ENCODE peak calls at places on chromosome 10, in four cellular contexts. Z is SJSA1, L is HepG2, C is IMR-90. W is an unnamed sample.
A peak's percentile ranks its signal among the peaks of the same experiment; 100 is the strongest.

GRCh38 chr10:71821909-71822763 is 28.9 kb downstream of the PSAP start:
- DNase-seq in Z (no peak), L (no peak), C (peak; percentile 49), W (no peak)

GRCh38 chr10:59432207-59432900 is 70.0 kb upstream of the FAM13C start:
- DNase-seq in Z (no peak), L (no peak), C (peak; percentile 19), W (no peak)

GRCh38 chr10:106908225-106908624 is 256.3 kb downstream of the SORCS1 start:
- DNase-seq in Z (no peak), L (no peak), C (no peak), W (no peak)

GRCh38 chr10:76311752-76312699 is 880.6 kb downstream of the LRMDA start:
- DNase-seq in Z (no peak), L (peak; percentile 52), C (no peak), W (peak; percentile 48)

GRCh38 chr10:132186488-132187413 is at the start of gene DPYSL4:
- DNase-seq in Z (no peak), L (no peak), C (no peak), W (no peak)

GRCh38 chr10:60896033-60896432 is 48.0 kb downstream of the RHOBTB1 start:
- DNase-seq in Z (no peak), L (no peak), C (peak; percentile 82), W (no peak)

GRCh38 chr10:124013916-124014315 is 79.5 kb downstream of the CHST15 start:
- DNase-seq in Z (no peak), L (no peak), C (no peak), W (no peak)

GRCh38 chr10:15605740-15606369 is 113.9 kb downstream of the ITGA8 start:
- DNase-seq in Z (no peak), L (no peak), C (no peak), W (no peak)

GRCh38 chr10:101782811-101783735 is at the start of gene NPM3:
- DNase-seq in Z (peak; percentile 76), L (peak; percentile 76), C (peak; percentile 70), W (peak; percentile 70)

GRCh38 chr10:85995791-85996190 is 370.8 kb downstream of the GRID1 start:
- DNase-seq in Z (peak; percentile 4), L (peak; percentile 18), C (peak; percentile 0), W (peak; percentile 40)

GRCh38 chr10:70270952-70271351 is 12.9 kb downstream of the NPFFR1 start:
- DNase-seq in Z (no peak), L (no peak), C (no peak), W (no peak)

GRCh38 chr10:86177483-86178155 is 189.0 kb downstream of the GRID1 start:
- DNase-seq in Z (no peak), L (no peak), C (no peak), W (no peak)

GRCh38 chr10:29011511-29011910 is 277.4 kb upstream of the LYZL1 start:
- DNase-seq in Z (no peak), L (no peak), C (peak; percentile 15), W (no peak)

GRCh38 chr10:102511562-102512274 is 7.9 kb downstream of the SUFU start:
- DNase-seq in Z (no peak), L (no peak), C (no peak), W (no peak)

GRCh38 chr10:91289295-91289694 is 68.8 kb downstream of the PCGF5 start:
- DNase-seq in Z (no peak), L (no peak), C (no peak), W (no peak)

GRCh38 chr10:35307297-35307696 is 29.0 kb upstream of the CCNY start:
- DNase-seq in Z (no peak), L (no peak), C (peak; percentile 61), W (no peak)

GRCh38 chr10:133393401-133394063 is 425 bp upstream of the MTG1 start:
- DNase-seq in Z (no peak), L (no peak), C (no peak), W (no peak)
- H3K4me3 ChIP-seq in Z (peak overlapping the region; percentile 77), L (peak overlapping the region; percentile 19), C (no peak overlapping the region), W (peak overlapping the region; percentile 78)

GRCh38 chr10:23742368-23742767 is 303.5 kb downstream of the OTUD1 start:
- DNase-seq in Z (no peak), L (no peak), C (no peak), W (no peak)

DNA sequence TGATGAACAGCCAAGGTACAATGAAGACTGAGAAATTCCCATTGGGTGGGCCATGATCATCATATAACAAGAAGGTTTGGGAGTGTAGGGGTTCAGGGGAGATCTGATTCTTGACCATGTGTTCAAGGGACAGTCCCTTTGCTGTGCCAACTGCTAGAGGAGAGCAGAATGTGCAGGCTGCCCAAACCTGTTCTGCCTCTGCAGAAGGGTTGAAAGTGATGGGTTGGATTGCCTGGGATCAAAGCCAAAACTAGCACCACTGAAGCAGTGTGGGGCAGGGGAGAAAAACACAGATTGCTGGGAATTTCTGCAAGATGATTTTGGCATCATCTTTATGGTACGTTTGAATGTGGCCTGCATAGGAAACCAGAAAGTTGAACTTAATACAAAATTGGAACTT is 303.9 kb downstream of the OTUD1 start:
- DNase-seq in Z (no peak), L (no peak), C (no peak), W (no peak)
- H3K4me3 ChIP-seq in Z (no peak overlapping the region), L (no peak overlapping the region), C (no peak overlapping the region), W (no peak overlapping the region)

DNA sequence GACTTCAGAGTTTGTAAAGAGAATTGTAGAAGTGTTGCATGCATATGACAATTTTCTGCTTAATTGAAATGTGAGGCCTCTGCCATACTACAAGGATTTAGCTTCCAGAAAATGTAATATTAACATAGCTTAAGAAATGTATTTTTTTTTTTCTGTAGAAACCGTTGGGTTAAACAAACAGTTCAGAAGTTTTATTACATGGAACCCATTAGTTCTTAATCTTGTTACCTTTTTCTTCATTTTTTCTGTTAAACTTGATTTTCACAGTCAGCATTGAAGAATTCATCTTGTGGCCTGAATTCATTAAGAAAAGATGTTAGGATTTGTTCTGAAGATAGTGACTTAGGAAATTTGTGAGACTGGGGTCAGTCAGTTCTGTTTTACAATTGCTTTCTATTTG is 4.9 kb downstream of the PTEN start:
- DNase-seq in Z (peak; percentile 12), L (no peak), C (no peak), W (no peak)
- H3K4me3 ChIP-seq in Z (no peak overlapping the region), L (peak overlapping the region; percentile 65), C (peak overlapping the region; percentile 24), W (no peak overlapping the region)

GRCh38 chr10:99777918-99778716 is 4.3 kb upstream of the ABCC2 start:
- DNase-seq in Z (no peak), L (peak; percentile 39), C (no peak), W (peak; percentile 32)
- H3K4me3 ChIP-seq in Z (no peak overlapping the region), L (no peak overlapping the region), C (no peak overlapping the region), W (no peak overlapping the region)

GRCh38 chr10:21524526-21525366 is 736 bp downstream of the SKIDA1 start:
- DNase-seq in Z (peak; percentile 54), L (peak; percentile 61), C (peak; percentile 67), W (peak; percentile 27)

GRCh38 chr10:21523557-21524008 is 1.9 kb downstream of the SKIDA1 start:
- DNase-seq in Z (no peak), L (peak; percentile 54), C (peak; percentile 54), W (no peak)

GRCh38 chr10:21521910-21522533 is 3.5 kb downstream of the SKIDA1 start:
- DNase-seq in Z (no peak), L (no peak), C (no peak), W (no peak)

GRCh38 chr10:21524131-21524525 is 1.4 kb downstream of the SKIDA1 start:
- DNase-seq in Z (no peak), L (no peak), C (no peak), W (no peak)

DNA sequence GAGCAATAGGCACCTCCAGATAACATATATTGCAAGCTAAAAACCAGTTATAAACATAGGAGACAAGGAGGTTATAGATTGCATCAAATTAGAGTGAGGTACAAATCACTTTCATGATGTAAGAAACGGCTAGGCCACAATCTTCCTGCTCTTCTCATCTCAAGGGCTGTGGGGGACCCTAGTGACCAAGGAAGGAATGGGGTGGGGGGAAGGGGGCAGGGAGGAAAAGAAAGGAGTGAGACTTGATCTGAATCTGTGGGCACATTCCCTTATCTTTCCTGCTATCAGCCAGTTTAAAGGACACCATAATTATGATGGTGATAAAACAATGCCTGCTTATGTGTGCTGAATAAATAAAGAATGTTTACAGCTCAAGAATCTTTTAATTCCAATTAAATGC is 2.5 kb downstream of the SKIDA1 start:
- DNase-seq in Z (no peak), L (no peak), C (no peak), W (no peak)
- H3K4me3 ChIP-seq in Z (no peak overlapping the region), L (no peak overlapping the region), C (no peak overlapping the region), W (no peak overlapping the region)

GRCh38 chr10:97226398-97226797 is 40.6 kb upstream of the SLIT1 start:
- DNase-seq in Z (no peak), L (no peak), C (no peak), W (no peak)
- H3K4me3 ChIP-seq in Z (no peak overlapping the region), L (no peak overlapping the region), C (no peak overlapping the region), W (no peak overlapping the region)

GRCh38 chr10:63518690-63519288 is 2.4 kb upstream of the REEP3 start:
- DNase-seq in Z (no peak), L (no peak), C (no peak), W (no peak)

GRCh38 chr10:63516207-63516606 is 5.0 kb upstream of the REEP3 start:
- DNase-seq in Z (no peak), L (no peak), C (no peak), W (no peak)

GRCh38 chr10:63520463-63521388 is 475 bp upstream of the REEP3 start:
- DNase-seq in Z (peak; percentile 62), L (peak; percentile 51), C (peak; percentile 28), W (peak; percentile 70)

DNA sequence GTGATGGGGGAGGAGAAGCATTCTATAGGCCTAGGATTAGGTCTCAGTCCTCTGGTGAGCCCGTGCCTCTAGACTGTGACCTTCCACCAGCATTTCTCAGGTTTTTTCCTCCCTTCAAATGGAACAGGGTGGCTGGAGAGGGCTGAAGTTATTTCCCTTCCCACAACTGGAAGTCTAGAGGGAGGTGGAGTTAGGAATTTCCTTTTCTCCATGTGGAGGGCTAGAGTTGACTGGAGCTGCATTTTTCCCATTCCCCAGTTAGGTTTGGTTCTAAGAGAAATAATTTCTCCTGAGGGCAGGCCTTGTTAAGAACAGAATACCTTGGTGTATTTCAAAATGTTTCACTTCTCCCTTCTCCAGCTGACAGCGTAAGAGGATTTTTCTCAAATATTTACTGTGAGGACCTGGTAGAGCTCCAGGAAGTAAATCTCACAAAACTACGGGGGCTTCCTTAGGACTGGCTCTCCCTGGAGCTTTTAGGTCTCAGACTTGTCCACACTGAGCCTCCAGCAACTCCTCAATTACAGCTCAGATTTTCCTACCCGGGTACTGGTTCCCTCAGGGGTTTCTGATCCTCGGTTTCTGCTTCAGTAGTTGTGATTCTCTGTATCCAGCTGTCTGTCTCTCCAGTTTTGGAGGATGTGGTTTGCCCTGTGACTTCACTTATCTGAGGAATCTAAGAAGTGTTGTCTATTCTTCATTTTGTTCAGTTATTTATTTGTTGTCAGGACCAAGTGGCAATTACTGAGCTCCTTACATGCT is 6.0 kb upstream of the REEP3 start:
- DNase-seq in Z (peak; percentile 56), L (no peak), C (peak; percentile 33), W (no peak)
- H3K4me3 ChIP-seq in Z (no peak overlapping the region), L (no peak overlapping the region), C (no peak overlapping the region), W (no peak overlapping the region)

DNA sequence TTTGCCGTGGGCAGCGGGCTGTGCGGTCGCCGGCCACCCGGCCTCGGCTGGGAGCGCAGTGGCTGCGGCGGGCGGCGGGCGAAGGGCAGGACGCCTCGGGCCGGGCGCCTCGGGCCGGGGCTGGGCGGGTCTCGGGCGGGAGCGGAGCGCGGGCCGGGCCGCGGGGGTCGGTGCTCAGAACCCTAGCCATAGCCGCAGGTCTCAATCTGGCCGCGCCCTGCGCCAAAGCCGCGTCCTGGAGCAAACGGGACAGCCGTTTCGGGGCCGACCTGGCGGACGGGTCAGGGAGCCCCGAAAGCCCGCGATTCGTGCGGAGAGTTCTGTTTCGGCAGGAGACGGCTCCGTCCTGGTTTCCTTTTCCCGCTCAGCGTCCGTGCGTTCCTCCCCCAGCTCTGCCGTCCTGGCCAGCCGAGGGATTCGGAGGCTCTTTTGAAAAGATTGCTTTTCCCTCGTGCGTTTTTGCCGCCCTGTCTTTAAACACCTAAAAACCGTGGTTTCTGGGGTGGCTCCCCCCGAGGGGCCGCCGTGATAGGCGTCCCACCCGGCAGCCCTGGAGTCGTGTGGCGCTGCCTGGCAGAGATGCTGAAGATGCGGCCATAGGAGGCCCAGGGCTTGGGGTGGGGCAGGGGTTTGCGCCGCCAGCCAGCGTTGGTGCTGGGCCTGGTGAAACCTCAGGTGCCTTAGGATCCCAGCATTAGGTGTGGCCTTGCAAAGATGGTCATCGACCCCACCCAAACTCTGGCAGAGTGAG is 727 bp downstream of the RET start:
- DNase-seq in Z (no peak), L (no peak), C (no peak), W (no peak)
- H3K4me3 ChIP-seq in Z (no peak overlapping the region), L (no peak overlapping the region), C (no peak overlapping the region), W (no peak overlapping the region)